ENCODE peak calls at places on chromosome 5, in ten cellular contexts. D is stimulated activated effector memory CD8-positive, alpha-beta T cell treated with anti-CD3 and anti-CD28 coated beads, Interleukin-12 subunit alpha, Interleukin-12 subunit beta, amount 100 ng/mL, for 72 hours; K is dorsolateral prefrontal cortex; U is Jurkat, Clone E6-1; E is AG04449; V is type B pancreatic cell; R is NCI-H2107; X is iris pigment epithelial cell; M is Daoy; C is activated CD8-positive, alpha-beta memory T cell treated with anti-CD3 and anti-CD28 coated beads for 1 hour. B is an unnamed sample.

GRCh38 chr5:137034764-137035479 is 464.2 kb downstream of the SPOCK1 start:
- DNase-seq in U (no peak), D (no peak), K (no peak), E (no peak), M (no peak), R (no peak), X (no peak), C (no peak), V (no peak), B (peak; percentile 4)

GRCh38 chr5:125298711-125299379 is 552.4 kb upstream of the ZNF608 start:
- DNase-seq in D (no peak), X (no peak), K (no peak), E (no peak), V (no peak), C (no peak), U (no peak), M (no peak), R (no peak), B (no peak)

GRCh38 chr5:80919678-80920196 is 40.4 kb upstream of the RASGRF2 start:
- DNase-seq in C (no peak), V (no peak), K (no peak), X (peak; percentile 16), U (no peak), M (no peak), R (no peak), D (no peak), E (no peak), B (no peak)

GRCh38 chr5:151880304-151880703 is 44.3 kb downstream of the GLRA1 start:
- DNase-seq in K (no peak), V (no peak), D (no peak), C (no peak), R (no peak), U (no peak), X (no peak), E (no peak), M (no peak), B (no peak)

GRCh38 chr5:111699976-111700375 is 57.0 kb downstream of the NREP start:
- DNase-seq in E (no peak), K (no peak), M (peak; percentile 64), R (no peak), D (no peak), X (peak; percentile 41), C (no peak), V (no peak), U (no peak), B (peak; percentile 4)

GRCh38 chr5:73942783-73943182 is 316.8 kb downstream of the ARHGEF28 start:
- DNase-seq in U (no peak), E (no peak), C (no peak), R (no peak), X (no peak), V (no peak), K (no peak), M (no peak), D (no peak), B (no peak)

GRCh38 chr5:170216262-170216864 is 16.4 kb upstream of the C5orf58 start:
- DNase-seq in U (peak; percentile 36), R (peak; percentile 12), M (peak; percentile 46), D (no peak), E (peak; percentile 24), X (peak; percentile 70), K (no peak), C (no peak), V (no peak), B (no peak)

GRCh38 chr5:161966544-161966943 is 101.0 kb upstream of the GABRG2 start:
- DNase-seq in X (no peak), R (no peak), K (no peak), V (no peak), C (no peak), U (no peak), E (no peak), M (no peak), D (no peak), B (no peak)

GRCh38 chr5:115366223-115366622 is 69.8 kb upstream of the CCDC112 start:
- DNase-seq in U (no peak), K (no peak), V (no peak), R (no peak), X (peak; percentile 98), M (peak; percentile 90), E (peak; percentile 95), C (no peak), D (no peak), B (peak; percentile 36)

GRCh38 chr5:174987443-174988012 is 263.1 kb downstream of the MSX2 start:
- DNase-seq in U (no peak), X (no peak), E (no peak), C (no peak), K (no peak), V (no peak), M (no peak), R (no peak), D (no peak), B (no peak)

GRCh38 chr5:157750320-157750719 is 6.8 kb downstream of the LSM11 start:
- DNase-seq in K (no peak), V (no peak), M (no peak), D (no peak), E (no peak), R (no peak), C (no peak), U (no peak), X (peak; percentile 74), B (no peak)

GRCh38 chr5:135013947-135014570 is 20.0 kb downstream of the PITX1 start:
- DNase-seq in R (no peak), M (no peak), D (no peak), V (no peak), C (no peak), U (no peak), E (no peak), K (no peak), X (peak; percentile 22), B (no peak)

GRCh38 chr5:115460476-115460875 is 84.1 kb downstream of the FEM1C start:
- DNase-seq in E (no peak), V (no peak), X (peak; percentile 88), U (no peak), R (no peak), M (peak; percentile 90), K (no peak), D (no peak), C (no peak), B (no peak)

GRCh38 chr5:68460147-68460760 is 244.7 kb downstream of the PIK3R1 start:
- DNase-seq in U (peak; percentile 91), C (no peak), M (peak; percentile 50), D (peak; percentile 20), K (no peak), V (no peak), E (no peak), X (peak; percentile 77), R (no peak), B (peak; percentile 10)

GRCh38 chr5:150001660-150002493 is 1.3 kb downstream of the HMGXB3 start:
- DNase-seq in E (peak; percentile 37), D (peak; percentile 22), M (peak; percentile 77), K (no peak), U (peak; percentile 85), X (peak; percentile 82), C (peak; percentile 32), V (no peak), R (no peak), B (peak; percentile 36)

GRCh38 chr5:93611900-93612898 is 29.2 kb downstream of the NR2F1 start:
- DNase-seq in E (no peak), K (no peak), D (no peak), X (peak; percentile 43), U (no peak), C (no peak), R (no peak), M (peak; percentile 24), V (no peak), B (peak; percentile 59)